ENCODE peak calls at places on chromosome 21, in seven cellular contexts. E, R, A, H, L, W and B are unnamed samples.

GRCh38 chr21:40143822-40144525 is 276.7 kb downstream of the PCP4 start:
- DNase-seq in E (peak; percentile 20), R (peak; percentile 12), A (peak; percentile 27), H (peak; percentile 83), L (peak; percentile 79), W (peak; percentile 28), B (peak; percentile 31)

GRCh38 chr21:15421521-15421920 is 308.3 kb upstream of the USP25 start:
- DNase-seq in E (no peak), R (peak; percentile 51), A (no peak), H (no peak), L (no peak), W (no peak), B (no peak)

GRCh38 chr21:44765231-44766013 is 36.2 kb downstream of the UBE2G2 start:
- DNase-seq in E (no peak), R (no peak), A (peak; percentile 53), H (no peak), L (no peak), W (no peak), B (no peak)

GRCh38 chr21:41451753-41452676 is 26.0 kb downstream of the MX1 start:
- DNase-seq in E (no peak), R (no peak), A (no peak), H (no peak), L (no peak), W (no peak), B (no peak)

GRCh38 chr21:16891821-16892220 is 621.0 kb upstream of the CXADR start:
- DNase-seq in E (no peak), R (peak; percentile 97), A (no peak), H (no peak), L (no peak), W (no peak), B (peak; percentile 34)

GRCh38 chr21:29748391-29749167 is 191.2 kb downstream of the GRIK1 start:
- DNase-seq in E (no peak), R (no peak), A (no peak), H (no peak), L (no peak), W (no peak), B (no peak)

GRCh38 chr21:42533306-42533962 is 19.8 kb downstream of the SLC37A1 start:
- DNase-seq in E (no peak), R (no peak), A (no peak), H (peak; percentile 24), L (no peak), W (no peak), B (no peak)

GRCh38 chr21:39860600-39860999 is 6.6 kb upstream of the PCP4 start:
- DNase-seq in E (no peak), R (no peak), A (no peak), H (no peak), L (no peak), W (no peak), B (no peak)

GRCh38 chr21:41680444-41681335 is 86.2 kb downstream of the RIPK4 start:
- DNase-seq in E (no peak), R (no peak), A (no peak), H (peak; percentile 63), L (no peak), W (no peak), B (no peak)

GRCh38 chr21:29335720-29336119 is 37.0 kb downstream of the BACH1 start:
- DNase-seq in E (no peak), R (peak; percentile 43), A (no peak), H (no peak), L (no peak), W (no peak), B (no peak)

GRCh38 chr21:38985423-38986378 is 180.0 kb downstream of the ETS2 start:
- DNase-seq in E (peak; percentile 74), R (peak; percentile 87), A (no peak), H (no peak), L (no peak), W (no peak), B (peak; percentile 99)

GRCh38 chr21:46605759-46606426 is 1.0 kb upstream of the S100B start:
- DNase-seq in E (no peak), R (no peak), A (peak; percentile 62), H (peak; percentile 28), L (no peak), W (peak; percentile 40), B (no peak)

GRCh38 chr21:45295576-45296365 is 8.1 kb upstream of the POFUT2 start:
- DNase-seq in E (peak; percentile 65), R (peak; percentile 83), A (no peak), H (peak; percentile 35), L (peak; percentile 46), W (no peak), B (peak; percentile 74)

GRCh38 chr21:41363370-41364270 is 1.8 kb downstream of the MX2 start:
- DNase-seq in E (no peak), R (no peak), A (no peak), H (peak; percentile 26), L (no peak), W (no peak), B (no peak)

GRCh38 chr21:20997633-20998455 is at the start of gene NCAM2:
- DNase-seq in E (peak; percentile 46), R (peak; percentile 80), A (peak; percentile 32), H (peak; percentile 92), L (peak; percentile 89), W (peak; percentile 14), B (peak; percentile 85)

GRCh38 chr21:46356005-46356338 is 32.0 kb downstream of the PCNT start:
- DNase-seq in E (no peak), R (no peak), A (no peak), H (no peak), L (no peak), W (no peak), B (no peak)

GRCh38 chr21:42406846-42407245 is 3.1 kb downstream of the UBASH3A start:
- DNase-seq in E (no peak), R (no peak), A (no peak), H (no peak), L (no peak), W (no peak), B (no peak)

GRCh38 chr21:39712976-39713375 is 32.0 kb upstream of the IGSF5 start:
- DNase-seq in E (no peak), R (no peak), A (no peak), H (peak; percentile 74), L (peak; percentile 72), W (peak; percentile 64), B (no peak)

GRCh38 chr21:28832013-28832714 is 160.5 kb downstream of the LTN1 start:
- DNase-seq in E (no peak), R (peak; percentile 21), A (peak; percentile 24), H (no peak), L (peak; percentile 17), W (peak; percentile 52), B (no peak)

DNA sequence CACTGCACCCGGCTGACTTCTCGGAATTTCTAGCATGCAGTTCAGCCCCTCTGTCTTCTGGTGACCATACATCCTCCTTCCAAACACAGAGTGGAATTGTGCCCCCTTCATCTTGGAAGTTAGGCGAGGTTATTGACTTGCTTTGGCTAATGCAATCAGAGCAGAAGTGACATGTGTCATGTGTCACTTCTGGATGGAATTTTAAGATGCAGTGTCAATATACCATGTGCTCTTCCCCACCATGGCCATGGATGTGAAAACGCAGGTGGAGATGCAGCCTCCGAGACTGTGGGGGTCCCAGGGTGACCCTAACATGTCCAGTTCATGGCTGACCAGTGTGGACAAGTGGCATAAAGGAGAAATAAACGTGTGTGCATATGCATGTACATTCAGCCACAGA is 83.0 kb downstream of the KCNJ6 start:
- DNase-seq in E (no peak), R (no peak), A (no peak), H (no peak), L (no peak), W (no peak), B (no peak)
- H3K4me3 ChIP-seq in E (no peak overlapping the region), R (no peak overlapping the region), A (no peak overlapping the region), H (no peak overlapping the region), L (no peak overlapping the region), W (no peak overlapping the region), B (no peak overlapping the region)

GRCh38 chr21:8993943-8994639 is 1527.3 kb upstream of the TPTE start:
- DNase-seq in E (no peak), R (no peak), A (no peak), H (no peak), L (no peak), W (no peak), B (no peak)
- H3K9me3 ChIP-seq in E (no peaks in the 10 kb centered on the region), R (peaks cover 33% of the 10 kb centered on the region), A (no peaks in the 10 kb centered on the region), H (peaks cover 98% of the 10 kb centered on the region), L (peaks cover 19% of the 10 kb centered on the region), W (peaks cover 14% of the 10 kb centered on the region), B (no peaks in the 10 kb centered on the region)

DNA sequence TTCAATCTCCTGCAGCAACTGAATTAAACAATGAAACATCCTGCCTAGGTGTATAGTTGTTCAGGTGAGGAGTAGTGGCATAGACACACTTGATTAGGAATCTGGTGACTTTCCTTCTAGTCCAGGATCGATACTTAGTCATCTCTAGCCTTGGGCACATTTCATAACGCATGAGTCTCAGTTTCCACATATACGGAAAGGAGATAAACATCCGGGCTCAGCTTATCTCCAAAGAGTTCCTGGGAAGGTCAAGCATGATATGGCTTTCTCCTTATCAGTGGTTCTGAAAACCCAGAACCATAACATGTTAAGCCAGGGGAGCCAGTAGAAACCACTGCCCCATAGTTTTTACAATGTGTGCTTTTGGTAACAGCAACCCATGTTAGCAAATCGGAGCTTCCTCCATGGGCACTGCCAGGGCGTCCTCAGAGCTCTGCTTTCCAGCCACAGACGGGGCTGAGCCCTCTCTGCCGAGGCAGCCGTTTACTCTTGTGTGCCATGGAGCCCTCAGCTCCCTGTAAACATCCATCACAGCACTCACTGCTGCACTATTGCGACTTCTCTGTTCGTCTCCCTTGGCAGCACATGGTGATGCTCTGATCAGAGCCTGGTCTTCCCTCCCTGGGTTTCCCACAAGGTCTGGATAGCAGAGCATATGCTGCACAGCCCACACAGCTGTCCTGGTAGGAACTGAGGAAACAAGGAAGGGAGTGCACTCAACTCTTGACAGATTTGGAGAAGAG is 34.6 kb downstream of the RUNX1 start:
- DNase-seq in E (no peak), R (no peak), A (no peak), H (peak; percentile 19), L (no peak), W (peak; percentile 63), B (no peak)
- H3K36me3 ChIP-seq in E (no peaks in the 10 kb centered on the region), R (no peaks in the 10 kb centered on the region), A (peaks cover 3% of the 10 kb centered on the region), H (no peaks in the 10 kb centered on the region), L (no peaks in the 10 kb centered on the region), W (no peaks in the 10 kb centered on the region), B (no peaks in the 10 kb centered on the region)

GRCh38 chr21:35226960-35227741 is 178.0 kb upstream of the RUNX1 start:
- DNase-seq in E (no peak), R (no peak), A (peak; percentile 41), H (no peak), L (no peak), W (peak; percentile 29), B (no peak)

GRCh38 chr21:35225573-35225972 is 176.5 kb upstream of the RUNX1 start:
- DNase-seq in E (no peak), R (no peak), A (no peak), H (no peak), L (no peak), W (no peak), B (no peak)

GRCh38 chr21:35226302-35226701 is 177.2 kb upstream of the RUNX1 start:
- DNase-seq in E (no peak), R (peak; percentile 43), A (no peak), H (peak; percentile 57), L (peak; percentile 39), W (no peak), B (peak; percentile 61)

GRCh38 chr21:35229290-35229689 is 180.2 kb upstream of the RUNX1 start:
- DNase-seq in E (no peak), R (no peak), A (no peak), H (no peak), L (no peak), W (peak; percentile 32), B (no peak)

DNA sequence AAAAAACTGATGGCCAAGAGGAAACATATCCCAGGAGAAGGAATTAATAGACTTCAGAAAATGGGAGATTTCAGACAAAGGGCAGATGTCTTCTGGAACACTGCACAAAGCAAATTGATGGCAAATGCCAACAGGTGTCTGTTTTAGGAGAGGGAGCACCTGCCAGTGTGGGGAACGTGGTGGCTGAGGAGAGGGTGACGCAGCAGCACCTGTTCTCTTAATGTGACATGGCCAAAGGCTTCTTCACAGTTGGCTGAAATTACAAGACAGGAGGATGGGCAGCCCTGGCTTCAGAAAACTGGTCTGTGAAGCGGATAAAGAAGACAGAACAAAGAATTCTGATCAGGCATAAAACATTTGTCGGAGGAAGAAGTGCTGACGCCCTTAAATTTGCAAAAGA is 178.7 kb upstream of the RUNX1 start:
- DNase-seq in E (no peak), R (no peak), A (no peak), H (no peak), L (no peak), W (no peak), B (no peak)
- H3K4me3 ChIP-seq in E (no peak overlapping the region), R (no peak overlapping the region), A (peak overlapping the region; percentile 2), H (no peak overlapping the region), L (no peak overlapping the region), W (no peak overlapping the region), B (no peak overlapping the region)